ENCODE peak calls at places on chromosomes 5 and 9, in eight cellular contexts. One of them, this sample, is unnamed.

GRCh38 chr9:134057751-134058701 is 9.8 kb downstream of the BRD3 start:
- DNase-seq in glutamatergic neuron: peak
- DNase-seq in putamen: no peak
- DNase-seq in stimulated activated CD8-positive, alpha-beta memory T cell treated with anti-CD3 and anti-CD28 coated beads, Interleukin-7, amount 100 ng/mL, for 24 hours: no peak
- DNase-seq in sciatic nerve: peak
- DNase-seq in NCI-H510A treated with DMSO at 0.1 percent for 48 hours: no peak
- DNase-seq in H7: peak
- DNase-seq in aorta: peak
- DNase-seq in this sample: no peak

GRCh38 chr9:91474656-91475055 is 51.0 kb upstream of the NFIL3 start:
- DNase-seq in putamen: no peak
- DNase-seq in glutamatergic neuron: no peak
- DNase-seq in NCI-H510A treated with DMSO at 0.1 percent for 48 hours: no peak
- DNase-seq in aorta: no peak
- DNase-seq in sciatic nerve: no peak
- DNase-seq in stimulated activated CD8-positive, alpha-beta memory T cell treated with anti-CD3 and anti-CD28 coated beads, Interleukin-7, amount 100 ng/mL, for 24 hours: no peak
- DNase-seq in H7: no peak
- DNase-seq in this sample: peak

GRCh38 chr9:19788152-19788551 is 685 bp downstream of the SLC24A2 start:
- DNase-seq in stimulated activated CD8-positive, alpha-beta memory T cell treated with anti-CD3 and anti-CD28 coated beads, Interleukin-7, amount 100 ng/mL, for 24 hours: no peak
- DNase-seq in aorta: peak
- DNase-seq in NCI-H510A treated with DMSO at 0.1 percent for 48 hours: no peak
- DNase-seq in putamen: no peak
- DNase-seq in H7: peak
- DNase-seq in sciatic nerve: no peak
- DNase-seq in glutamatergic neuron: peak
- DNase-seq in this sample: no peak

GRCh38 chr5:121974261-121974660 is 12.5 kb downstream of the SRFBP1 start:
- DNase-seq in NCI-H510A treated with DMSO at 0.1 percent for 48 hours: no peak
- DNase-seq in sciatic nerve: no peak
- DNase-seq in H7: no peak
- DNase-seq in glutamatergic neuron: no peak
- DNase-seq in aorta: no peak
- DNase-seq in stimulated activated CD8-positive, alpha-beta memory T cell treated with anti-CD3 and anti-CD28 coated beads, Interleukin-7, amount 100 ng/mL, for 24 hours: no peak
- DNase-seq in putamen: no peak
- DNase-seq in this sample: no peak

GRCh38 chr5:180303226-180304015 is 11.5 kb upstream of the MAPK9 start:
- DNase-seq in aorta: no peak
- DNase-seq in H7: no peak
- DNase-seq in NCI-H510A treated with DMSO at 0.1 percent for 48 hours: no peak
- DNase-seq in stimulated activated CD8-positive, alpha-beta memory T cell treated with anti-CD3 and anti-CD28 coated beads, Interleukin-7, amount 100 ng/mL, for 24 hours: no peak
- DNase-seq in glutamatergic neuron: no peak
- DNase-seq in sciatic nerve: no peak
- DNase-seq in putamen: no peak
- DNase-seq in this sample: no peak

GRCh38 chr5:135222771-135223170 is 176.3 kb downstream of the MACROH2A1 start:
- DNase-seq in stimulated activated CD8-positive, alpha-beta memory T cell treated with anti-CD3 and anti-CD28 coated beads, Interleukin-7, amount 100 ng/mL, for 24 hours: no peak
- DNase-seq in sciatic nerve: peak
- DNase-seq in NCI-H510A treated with DMSO at 0.1 percent for 48 hours: no peak
- DNase-seq in aorta: no peak
- DNase-seq in glutamatergic neuron: no peak
- DNase-seq in putamen: no peak
- DNase-seq in H7: no peak
- DNase-seq in this sample: no peak

GRCh38 chr9:110835404-110835803 is 166.8 kb downstream of the MUSK start:
- DNase-seq in stimulated activated CD8-positive, alpha-beta memory T cell treated with anti-CD3 and anti-CD28 coated beads, Interleukin-7, amount 100 ng/mL, for 24 hours: no peak
- DNase-seq in aorta: no peak
- DNase-seq in NCI-H510A treated with DMSO at 0.1 percent for 48 hours: no peak
- DNase-seq in putamen: no peak
- DNase-seq in glutamatergic neuron: no peak
- DNase-seq in sciatic nerve: no peak
- DNase-seq in H7: no peak
- DNase-seq in this sample: peak

GRCh38 chr9:3238241-3238640 is 287.6 kb downstream of the RFX3 start:
- DNase-seq in glutamatergic neuron: no peak
- DNase-seq in sciatic nerve: no peak
- DNase-seq in stimulated activated CD8-positive, alpha-beta memory T cell treated with anti-CD3 and anti-CD28 coated beads, Interleukin-7, amount 100 ng/mL, for 24 hours: no peak
- DNase-seq in H7: no peak
- DNase-seq in NCI-H510A treated with DMSO at 0.1 percent for 48 hours: no peak
- DNase-seq in aorta: no peak
- DNase-seq in putamen: no peak
- DNase-seq in this sample: no peak

GRCh38 chr9:124810513-124811355 is 33.8 kb downstream of the OLFML2A start:
- DNase-seq in stimulated activated CD8-positive, alpha-beta memory T cell treated with anti-CD3 and anti-CD28 coated beads, Interleukin-7, amount 100 ng/mL, for 24 hours: no peak
- DNase-seq in sciatic nerve: no peak
- DNase-seq in putamen: no peak
- DNase-seq in NCI-H510A treated with DMSO at 0.1 percent for 48 hours: no peak
- DNase-seq in H7: peak
- DNase-seq in aorta: no peak
- DNase-seq in glutamatergic neuron: no peak
- DNase-seq in this sample: peak

GRCh38 chr5:133109655-133110483 is 58.1 kb downstream of the HSPA4 start:
- DNase-seq in putamen: no peak
- DNase-seq in sciatic nerve: no peak
- DNase-seq in glutamatergic neuron: no peak
- DNase-seq in stimulated activated CD8-positive, alpha-beta memory T cell treated with anti-CD3 and anti-CD28 coated beads, Interleukin-7, amount 100 ng/mL, for 24 hours: no peak
- DNase-seq in aorta: no peak
- DNase-seq in NCI-H510A treated with DMSO at 0.1 percent for 48 hours: no peak
- DNase-seq in H7: no peak
- DNase-seq in this sample: no peak

GRCh38 chr9:108621991-108622390 is 233.8 kb downstream of the ACTL7B start:
- DNase-seq in stimulated activated CD8-positive, alpha-beta memory T cell treated with anti-CD3 and anti-CD28 coated beads, Interleukin-7, amount 100 ng/mL, for 24 hours: no peak
- DNase-seq in NCI-H510A treated with DMSO at 0.1 percent for 48 hours: peak
- DNase-seq in glutamatergic neuron: no peak
- DNase-seq in sciatic nerve: no peak
- DNase-seq in H7: no peak
- DNase-seq in aorta: no peak
- DNase-seq in putamen: no peak
- DNase-seq in this sample: peak

GRCh38 chr9:101485873-101486692 is 47.6 kb upstream of the RNF20 start:
- DNase-seq in sciatic nerve: no peak
- DNase-seq in putamen: no peak
- DNase-seq in stimulated activated CD8-positive, alpha-beta memory T cell treated with anti-CD3 and anti-CD28 coated beads, Interleukin-7, amount 100 ng/mL, for 24 hours: no peak
- DNase-seq in aorta: peak
- DNase-seq in NCI-H510A treated with DMSO at 0.1 percent for 48 hours: peak
- DNase-seq in glutamatergic neuron: peak
- DNase-seq in H7: peak
- DNase-seq in this sample: no peak

GRCh38 chr5:149380466-149381121 is 1.5 kb upstream of the IL17B start:
- DNase-seq in aorta: peak
- DNase-seq in putamen: no peak
- DNase-seq in H7: peak
- DNase-seq in glutamatergic neuron: no peak
- DNase-seq in sciatic nerve: no peak
- DNase-seq in stimulated activated CD8-positive, alpha-beta memory T cell treated with anti-CD3 and anti-CD28 coated beads, Interleukin-7, amount 100 ng/mL, for 24 hours: no peak
- DNase-seq in NCI-H510A treated with DMSO at 0.1 percent for 48 hours: no peak
- DNase-seq in this sample: no peak

GRCh38 chr5:8685704-8686103 is 816.8 kb downstream of the MTRR start:
- DNase-seq in sciatic nerve: no peak
- DNase-seq in glutamatergic neuron: no peak
- DNase-seq in NCI-H510A treated with DMSO at 0.1 percent for 48 hours: no peak
- DNase-seq in H7: peak
- DNase-seq in aorta: no peak
- DNase-seq in stimulated activated CD8-positive, alpha-beta memory T cell treated with anti-CD3 and anti-CD28 coated beads, Interleukin-7, amount 100 ng/mL, for 24 hours: no peak
- DNase-seq in putamen: peak
- DNase-seq in this sample: peak

GRCh38 chr5:16467363-16468219 is 2.0 kb upstream of the ZNF622 start:
- DNase-seq in H7: no peak
- DNase-seq in glutamatergic neuron: no peak
- DNase-seq in sciatic nerve: no peak
- DNase-seq in NCI-H510A treated with DMSO at 0.1 percent for 48 hours: no peak
- DNase-seq in stimulated activated CD8-positive, alpha-beta memory T cell treated with anti-CD3 and anti-CD28 coated beads, Interleukin-7, amount 100 ng/mL, for 24 hours: no peak
- DNase-seq in aorta: no peak
- DNase-seq in putamen: no peak
- DNase-seq in this sample: peak

GRCh38 chr9:976258-976804 is at the start of gene DMRT3:
- DNase-seq in aorta: no peak
- DNase-seq in putamen: no peak
- DNase-seq in sciatic nerve: no peak
- DNase-seq in glutamatergic neuron: peak
- DNase-seq in H7: peak
- DNase-seq in NCI-H510A treated with DMSO at 0.1 percent for 48 hours: peak
- DNase-seq in stimulated activated CD8-positive, alpha-beta memory T cell treated with anti-CD3 and anti-CD28 coated beads, Interleukin-7, amount 100 ng/mL, for 24 hours: no peak
- DNase-seq in this sample: no peak

GRCh38 chr5:60494635-60495034 is 205.3 kb downstream of the DEPDC1B start:
- DNase-seq in H7: no peak
- DNase-seq in putamen: no peak
- DNase-seq in aorta: no peak
- DNase-seq in stimulated activated CD8-positive, alpha-beta memory T cell treated with anti-CD3 and anti-CD28 coated beads, Interleukin-7, amount 100 ng/mL, for 24 hours: no peak
- DNase-seq in sciatic nerve: no peak
- DNase-seq in glutamatergic neuron: no peak
- DNase-seq in NCI-H510A treated with DMSO at 0.1 percent for 48 hours: no peak
- DNase-seq in this sample: no peak

GRCh38 chr5:122311400-122311887 is 593 bp upstream of the SNCAIP start:
- DNase-seq in NCI-H510A treated with DMSO at 0.1 percent for 48 hours: no peak
- DNase-seq in glutamatergic neuron: no peak
- DNase-seq in putamen: peak
- DNase-seq in aorta: peak
- DNase-seq in sciatic nerve: peak
- DNase-seq in stimulated activated CD8-positive, alpha-beta memory T cell treated with anti-CD3 and anti-CD28 coated beads, Interleukin-7, amount 100 ng/mL, for 24 hours: no peak
- DNase-seq in H7: no peak
- DNase-seq in this sample: no peak

GRCh38 chr5:2917093-2917492 is 165.6 kb upstream of the IRX2 start:
- DNase-seq in NCI-H510A treated with DMSO at 0.1 percent for 48 hours: no peak
- DNase-seq in sciatic nerve: no peak
- DNase-seq in stimulated activated CD8-positive, alpha-beta memory T cell treated with anti-CD3 and anti-CD28 coated beads, Interleukin-7, amount 100 ng/mL, for 24 hours: no peak
- DNase-seq in glutamatergic neuron: no peak
- DNase-seq in H7: peak
- DNase-seq in aorta: no peak
- DNase-seq in putamen: no peak
- DNase-seq in this sample: no peak

GRCh38 chr5:90015584-90016018 is 394.0 kb downstream of the CETN3 start:
- DNase-seq in NCI-H510A treated with DMSO at 0.1 percent for 48 hours: no peak
- DNase-seq in sciatic nerve: no peak
- DNase-seq in glutamatergic neuron: no peak
- DNase-seq in H7: peak
- DNase-seq in aorta: no peak
- DNase-seq in putamen: no peak
- DNase-seq in stimulated activated CD8-positive, alpha-beta memory T cell treated with anti-CD3 and anti-CD28 coated beads, Interleukin-7, amount 100 ng/mL, for 24 hours: no peak
- DNase-seq in this sample: peak

GRCh38 chr9:6897207-6897822 is 139.5 kb downstream of the KDM4C start:
- DNase-seq in putamen: no peak
- DNase-seq in aorta: no peak
- DNase-seq in glutamatergic neuron: no peak
- DNase-seq in H7: no peak
- DNase-seq in sciatic nerve: no peak
- DNase-seq in NCI-H510A treated with DMSO at 0.1 percent for 48 hours: no peak
- DNase-seq in stimulated activated CD8-positive, alpha-beta memory T cell treated with anti-CD3 and anti-CD28 coated beads, Interleukin-7, amount 100 ng/mL, for 24 hours: no peak
- DNase-seq in this sample: no peak

GRCh38 chr5:77101298-77101697 is 14.2 kb upstream of the ZBED3 start:
- DNase-seq in putamen: peak
- DNase-seq in stimulated activated CD8-positive, alpha-beta memory T cell treated with anti-CD3 and anti-CD28 coated beads, Interleukin-7, amount 100 ng/mL, for 24 hours: no peak
- DNase-seq in H7: no peak
- DNase-seq in NCI-H510A treated with DMSO at 0.1 percent for 48 hours: no peak
- DNase-seq in sciatic nerve: no peak
- DNase-seq in glutamatergic neuron: no peak
- DNase-seq in aorta: no peak
- DNase-seq in this sample: peak

GRCh38 chr9:35651964-35652828 is 1.5 kb upstream of the SIT1 start:
- DNase-seq in glutamatergic neuron: no peak
- DNase-seq in stimulated activated CD8-positive, alpha-beta memory T cell treated with anti-CD3 and anti-CD28 coated beads, Interleukin-7, amount 100 ng/mL, for 24 hours: no peak
- DNase-seq in H7: no peak
- DNase-seq in NCI-H510A treated with DMSO at 0.1 percent for 48 hours: no peak
- DNase-seq in aorta: no peak
- DNase-seq in sciatic nerve: peak
- DNase-seq in putamen: no peak
- DNase-seq in this sample: peak

GRCh38 chr5:57407391-57407790 is 75.2 kb downstream of the ACTBL2 start:
- DNase-seq in aorta: no peak
- DNase-seq in putamen: no peak
- DNase-seq in stimulated activated CD8-positive, alpha-beta memory T cell treated with anti-CD3 and anti-CD28 coated beads, Interleukin-7, amount 100 ng/mL, for 24 hours: no peak
- DNase-seq in NCI-H510A treated with DMSO at 0.1 percent for 48 hours: no peak
- DNase-seq in H7: no peak
- DNase-seq in sciatic nerve: no peak
- DNase-seq in glutamatergic neuron: no peak
- DNase-seq in this sample: no peak

GRCh38 chr5:63916786-63917185 is 45.5 kb downstream of the HTR1A start:
- DNase-seq in sciatic nerve: no peak
- DNase-seq in H7: no peak
- DNase-seq in putamen: no peak
- DNase-seq in glutamatergic neuron: no peak
- DNase-seq in stimulated activated CD8-positive, alpha-beta memory T cell treated with anti-CD3 and anti-CD28 coated beads, Interleukin-7, amount 100 ng/mL, for 24 hours: no peak
- DNase-seq in NCI-H510A treated with DMSO at 0.1 percent for 48 hours: no peak
- DNase-seq in aorta: no peak
- DNase-seq in this sample: peak

GRCh38 chr9:124084087-124084486 is 72.5 kb downstream of the LHX2 start:
- DNase-seq in putamen: no peak
- DNase-seq in aorta: no peak
- DNase-seq in H7: no peak
- DNase-seq in stimulated activated CD8-positive, alpha-beta memory T cell treated with anti-CD3 and anti-CD28 coated beads, Interleukin-7, amount 100 ng/mL, for 24 hours: no peak
- DNase-seq in sciatic nerve: no peak
- DNase-seq in glutamatergic neuron: no peak
- DNase-seq in NCI-H510A treated with DMSO at 0.1 percent for 48 hours: no peak
- DNase-seq in this sample: peak

GRCh38 chr5:139190125-139190524 is 8.0 kb downstream of the SIL1 start:
- DNase-seq in putamen: no peak
- DNase-seq in glutamatergic neuron: no peak
- DNase-seq in H7: no peak
- DNase-seq in stimulated activated CD8-positive, alpha-beta memory T cell treated with anti-CD3 and anti-CD28 coated beads, Interleukin-7, amount 100 ng/mL, for 24 hours: no peak
- DNase-seq in NCI-H510A treated with DMSO at 0.1 percent for 48 hours: no peak
- DNase-seq in sciatic nerve: no peak
- DNase-seq in aorta: no peak
- DNase-seq in this sample: no peak

GRCh38 chr9:125432715-125433385 is 171.2 kb downstream of the GAPVD1 start:
- DNase-seq in aorta: peak
- DNase-seq in glutamatergic neuron: no peak
- DNase-seq in H7: peak
- DNase-seq in putamen: no peak
- DNase-seq in stimulated activated CD8-positive, alpha-beta memory T cell treated with anti-CD3 and anti-CD28 coated beads, Interleukin-7, amount 100 ng/mL, for 24 hours: no peak
- DNase-seq in NCI-H510A treated with DMSO at 0.1 percent for 48 hours: no peak
- DNase-seq in sciatic nerve: peak
- DNase-seq in this sample: no peak

GRCh38 chr5:41065691-41066335 is 5.3 kb downstream of the MROH2B start:
- DNase-seq in putamen: no peak
- DNase-seq in stimulated activated CD8-positive, alpha-beta memory T cell treated with anti-CD3 and anti-CD28 coated beads, Interleukin-7, amount 100 ng/mL, for 24 hours: no peak
- DNase-seq in H7: no peak
- DNase-seq in sciatic nerve: no peak
- DNase-seq in NCI-H510A treated with DMSO at 0.1 percent for 48 hours: no peak
- DNase-seq in glutamatergic neuron: no peak
- DNase-seq in aorta: no peak
- DNase-seq in this sample: no peak

GRCh38 chr5:90644132-90644531 is 85.5 kb downstream of the ADGRV1 start:
- DNase-seq in glutamatergic neuron: no peak
- DNase-seq in sciatic nerve: no peak
- DNase-seq in H7: no peak
- DNase-seq in NCI-H510A treated with DMSO at 0.1 percent for 48 hours: no peak
- DNase-seq in putamen: no peak
- DNase-seq in aorta: no peak
- DNase-seq in stimulated activated CD8-positive, alpha-beta memory T cell treated with anti-CD3 and anti-CD28 coated beads, Interleukin-7, amount 100 ng/mL, for 24 hours: no peak
- DNase-seq in this sample: no peak

GRCh38 chr5:65203746-65204145 is 278.0 kb downstream of the ADAMTS6 start:
- DNase-seq in sciatic nerve: no peak
- DNase-seq in H7: no peak
- DNase-seq in aorta: no peak
- DNase-seq in putamen: no peak
- DNase-seq in stimulated activated CD8-positive, alpha-beta memory T cell treated with anti-CD3 and anti-CD28 coated beads, Interleukin-7, amount 100 ng/mL, for 24 hours: no peak
- DNase-seq in NCI-H510A treated with DMSO at 0.1 percent for 48 hours: no peak
- DNase-seq in glutamatergic neuron: no peak
- DNase-seq in this sample: peak